ENCODE peak calls at places on chromosomes 7 and 10, in eight cellular contexts. M is endothelial cell; T is gastrocnemius medialis; J is CD4-positive, alpha-beta T cell; N is fibroblast of the conjunctiva; H is H54; W is cardiac muscle cell; X is stimulated activated CD4-positive, alpha-beta T cell treated with anti-CD3 and anti-CD28 coated beads, Interleukin-1b, Interleukin-23, amount 100 ng/mL, for 24 hours. K is an unnamed sample.

GRCh38 chr10:70053896-70054641 is 1.4 kb downstream of the MACROH2A2 start:
- DNase-seq in N (no peak), J (no peak), T (no peak), M (peak; percentile 51), W (peak; percentile 10), X (no peak), H (no peak), K (no peak)

GRCh38 chr10:76881477-76882220 is 756.0 kb downstream of the KCNMA1 start:
- DNase-seq in X (no peak), W (no peak), M (no peak), N (no peak), T (no peak), H (no peak), J (no peak), K (no peak)

GRCh38 chr7:156067156-156067555 is 254.9 kb upstream of the SHH start:
- DNase-seq in M (no peak), T (no peak), W (no peak), N (no peak), X (no peak), J (no peak), H (no peak), K (no peak)

GRCh38 chr10:3140280-3140679 is 32.3 kb downstream of the PITRM1 start:
- DNase-seq in X (no peak), M (no peak), J (no peak), T (no peak), H (no peak), W (no peak), N (no peak), K (no peak)

GRCh38 chr10:31322647-31323046 is 3.6 kb downstream of the ZEB1 start:
- DNase-seq in J (no peak), X (no peak), H (no peak), N (no peak), M (no peak), W (no peak), T (no peak), K (no peak)

GRCh38 chr10:115941247-115941840 is 331.7 kb downstream of the GFRA1 start:
- DNase-seq in J (no peak), H (no peak), X (no peak), T (no peak), M (no peak), N (no peak), W (no peak), K (no peak)

GRCh38 chr10:1431229-1431628 is 306.1 kb downstream of the ADARB2 start:
- DNase-seq in M (no peak), H (no peak), N (no peak), X (no peak), W (no peak), J (no peak), T (no peak), K (no peak)

GRCh38 chr10:62744136-62744535 is 60.4 kb upstream of the ADO start:
- DNase-seq in J (no peak), M (no peak), T (no peak), X (no peak), W (no peak), H (peak; percentile 38), N (no peak), K (no peak)

GRCh38 chr7:12403287-12404181 is at the start of gene VWDE:
- DNase-seq in T (no peak), J (peak; percentile 35), N (no peak), M (peak; percentile 37), X (no peak), W (peak; percentile 90), H (peak; percentile 20), K (peak; percentile 10)

GRCh38 chr7:37494940-37495339 is 46.3 kb upstream of the ELMO1 start:
- DNase-seq in W (no peak), N (no peak), J (no peak), M (no peak), X (no peak), T (no peak), H (no peak), K (no peak)

GRCh38 chr7:135994466-135995205 is 17.5 kb upstream of the MTPN start:
- DNase-seq in H (no peak), M (no peak), W (no peak), J (no peak), N (no peak), X (no peak), T (no peak), K (no peak)

GRCh38 chr10:3452683-3453388 is 280.3 kb upstream of the PITRM1 start:
- DNase-seq in J (no peak), X (no peak), H (no peak), M (no peak), T (peak; percentile 15), N (peak; percentile 94), W (no peak), K (no peak)

GRCh38 chr7:28587211-28587610 is 174.9 kb downstream of the CREB5 start:
- DNase-seq in H (no peak), X (no peak), T (no peak), N (peak; percentile 28), M (no peak), W (no peak), J (no peak), K (no peak)

GRCh38 chr7:107506683-107507339 is 37.0 kb downstream of the GPR22 start:
- DNase-seq in T (no peak), M (no peak), J (no peak), N (no peak), W (no peak), H (peak; percentile 4), X (no peak), K (no peak)

GRCh38 chr10:79084972-79085597 is 16.3 kb downstream of the ZMIZ1 start:
- DNase-seq in W (no peak), H (no peak), J (no peak), N (no peak), X (no peak), T (no peak), M (no peak), K (no peak)

GRCh38 chr10:50369931-50370330 is 118.6 kb upstream of the ASAH2 start:
- DNase-seq in X (no peak), M (no peak), T (no peak), J (no peak), H (no peak), N (no peak), W (no peak), K (no peak)

GRCh38 chr7:77765906-77766800 is 32.1 kb downstream of the TMEM60 start:
- DNase-seq in J (no peak), W (no peak), N (no peak), X (no peak), T (no peak), H (no peak), M (no peak), K (no peak)

GRCh38 chr10:8159628-8160165 is 105.2 kb downstream of the GATA3 start:
- DNase-seq in J (no peak), N (no peak), H (no peak), M (no peak), W (no peak), X (no peak), T (no peak), K (no peak)

GRCh38 chr10:110535958-110536891 is 31.3 kb upstream of the SMC3 start:
- DNase-seq in T (no peak), N (no peak), J (no peak), W (no peak), X (peak; percentile 24), M (no peak), H (peak; percentile 53), K (peak; percentile 37)

GRCh38 chr10:113026679-113027078 is 76.6 kb downstream of the TCF7L2 start:
- DNase-seq in X (no peak), T (no peak), M (no peak), J (no peak), H (no peak), N (no peak), W (no peak), K (no peak)

GRCh38 chr10:7121154-7121797 is 289.6 kb downstream of the SFMBT2 start:
- DNase-seq in T (no peak), X (peak; percentile 42), W (peak; percentile 80), H (peak; percentile 19), N (peak; percentile 10), M (peak; percentile 79), J (peak; percentile 71), K (peak; percentile 65)

K was measured in effector memory CD8-positive, alpha-beta T cell.